ENCODE peak calls at places on chromosomes 2 and 18, in five cellular contexts. F, D, Q, X and P are unnamed samples.

GRCh38 chr2:29688429-29688828 is 233.0 kb downstream of the ALK start:
- DNase-seq in F (no peak), D (no peak), Q (no peak), X (no peak), P (no peak)

GRCh38 chr2:39202639-39203369 is 41.0 kb downstream of the CDKL4 start:
- DNase-seq in F (no peak), D (no peak), Q (no peak), X (no peak), P (no peak)

GRCh38 chr2:173555833-173556232 is 201.2 kb downstream of the CDCA7 start:
- DNase-seq in F (no peak), D (no peak), Q (no peak), X (no peak), P (no peak)

GRCh38 chr2:634670-635395 is 42.4 kb downstream of the TMEM18 start:
- DNase-seq in F (no peak), D (no peak), Q (no peak), X (no peak), P (no peak)

GRCh38 chr18:33440011-33440383 is 524 bp downstream of the CCDC178 start:
- DNase-seq in F (no peak), D (peak), Q (peak), X (peak), P (peak)

GRCh38 chr2:62423235-62423634 is 82.8 kb downstream of the TMEM17 start:
- DNase-seq in F (no peak), D (no peak), Q (no peak), X (no peak), P (no peak)

GRCh38 chr18:7908686-7909299 is 341.7 kb downstream of the PTPRM start:
- DNase-seq in F (no peak), D (no peak), Q (no peak), X (no peak), P (no peak)

GRCh38 chr2:238724728-238725127 is 123.2 kb upstream of the TWIST2 start:
- DNase-seq in F (no peak), D (no peak), Q (no peak), X (no peak), P (no peak)

GRCh38 chr18:73663581-73663980 is 484.1 kb downstream of the FBXO15 start:
- DNase-seq in F (no peak), D (no peak), Q (no peak), X (no peak), P (no peak)

GRCh38 chr18:62339106-62339988 is 14.2 kb downstream of the TNFRSF11A start:
- DNase-seq in F (no peak), D (no peak), Q (peak), X (no peak), P (peak)

GRCh38 chr2:145751155-145751554 is 1231.2 kb upstream of the ZEB2 start:
- DNase-seq in F (no peak), D (no peak), Q (no peak), X (no peak), P (no peak)

GRCh38 chr2:8119782-8120551 is 561.9 kb upstream of the ID2 start:
- DNase-seq in F (no peak), D (no peak), Q (no peak), X (no peak), P (peak)

GRCh38 chr2:10987439-10987838 is 75.7 kb downstream of the KCNF1 start:
- DNase-seq in F (no peak), D (no peak), Q (no peak), X (no peak), P (no peak)

GRCh38 chr2:127740665-127741287 is 39.5 kb downstream of the SFT2D3 start:
- DNase-seq in F (no peak), D (no peak), Q (no peak), X (no peak), P (no peak)

GRCh38 chr18:79599503-79599931 is 80.1 kb upstream of the CTDP1 start:
- DNase-seq in F (no peak), D (peak), Q (peak), X (no peak), P (peak)

GRCh38 chr2:17106418-17106817 is 411.8 kb downstream of the RAD51AP2 start:
- DNase-seq in F (no peak), D (no peak), Q (no peak), X (no peak), P (no peak)

GRCh38 chr2:40105593-40105992 is 326.5 kb upstream of the THUMPD2 start:
- DNase-seq in F (no peak), D (no peak), Q (peak), X (no peak), P (peak)

GRCh38 chr2:148568597-148568996 is 76.0 kb upstream of the EPC2 start:
- DNase-seq in F (no peak), D (no peak), Q (no peak), X (no peak), P (no peak)

GRCh38 chr18:45173799-45174519 is 441.3 kb upstream of the SLC14A2 start:
- DNase-seq in F (no peak), D (no peak), Q (no peak), X (no peak), P (no peak)

GRCh38 chr2:8300216-8300615 is 381.6 kb upstream of the ID2 start:
- DNase-seq in F (no peak), D (no peak), Q (no peak), X (no peak), P (no peak)